ENCODE peak calls at places on chromosomes 2 and 18, in nine cellular contexts. One of them, this sample, is unnamed.

GRCh38 chr2:95022309-95023221 is 2.9 kb upstream of the MAL start:
- DNase-seq in NCI-H2029: peak
- DNase-seq in SJSA1: no peak
- DNase-seq in H4: peak
- DNase-seq in uterus: no peak
- DNase-seq in pulmonary artery endothelial cell: no peak
- DNase-seq in hypothalamus: peak
- DNase-seq in EL: peak
- DNase-seq in stimulated activated naive CD4-positive, alpha-beta T cell: peak
- DNase-seq in this sample: peak

GRCh38 chr2:128442891-128443302 is 124.2 kb upstream of the HS6ST1 start:
- DNase-seq in NCI-H2029: no peak
- DNase-seq in SJSA1: peak
- DNase-seq in H4: no peak
- DNase-seq in uterus: peak
- DNase-seq in pulmonary artery endothelial cell: no peak
- DNase-seq in hypothalamus: no peak
- DNase-seq in EL: no peak
- DNase-seq in stimulated activated naive CD4-positive, alpha-beta T cell: no peak
- DNase-seq in this sample: no peak

GRCh38 chr18:24656571-24656971 is 196.1 kb downstream of the HRH4 start:
- DNase-seq in NCI-H2029: no peak
- DNase-seq in SJSA1: no peak
- DNase-seq in H4: peak
- DNase-seq in uterus: peak
- DNase-seq in pulmonary artery endothelial cell: no peak
- DNase-seq in hypothalamus: no peak
- DNase-seq in EL: peak
- DNase-seq in stimulated activated naive CD4-positive, alpha-beta T cell: no peak
- DNase-seq in this sample: no peak

GRCh38 chr2:224837558-224837957 is 121.4 kb upstream of the CCDC195 start:
- DNase-seq in NCI-H2029: no peak
- DNase-seq in SJSA1: peak
- DNase-seq in H4: peak
- DNase-seq in uterus: no peak
- DNase-seq in pulmonary artery endothelial cell: peak
- DNase-seq in hypothalamus: no peak
- DNase-seq in EL: peak
- DNase-seq in stimulated activated naive CD4-positive, alpha-beta T cell: no peak
- DNase-seq in this sample: no peak

GRCh38 chr2:219560037-219560892 is 11.1 kb downstream of the OBSL1 start:
- DNase-seq in NCI-H2029: no peak
- DNase-seq in SJSA1: no peak
- DNase-seq in H4: no peak
- DNase-seq in uterus: no peak
- DNase-seq in pulmonary artery endothelial cell: no peak
- DNase-seq in hypothalamus: no peak
- DNase-seq in EL: no peak
- DNase-seq in stimulated activated naive CD4-positive, alpha-beta T cell: peak
- DNase-seq in this sample: peak

GRCh38 chr2:222298311-222299150 is at the start of gene PAX3:
- DNase-seq in NCI-H2029: no peak
- DNase-seq in SJSA1: no peak
- DNase-seq in H4: peak
- DNase-seq in uterus: no peak
- DNase-seq in pulmonary artery endothelial cell: no peak
- DNase-seq in hypothalamus: no peak
- DNase-seq in EL: peak
- DNase-seq in stimulated activated naive CD4-positive, alpha-beta T cell: no peak
- DNase-seq in this sample: no peak

GRCh38 chr2:171541202-171541884 is 19.1 kb downstream of the CYBRD1 start:
- DNase-seq in NCI-H2029: peak
- DNase-seq in SJSA1: no peak
- DNase-seq in H4: no peak
- DNase-seq in uterus: no peak
- DNase-seq in pulmonary artery endothelial cell: no peak
- DNase-seq in hypothalamus: no peak
- DNase-seq in EL: no peak
- DNase-seq in stimulated activated naive CD4-positive, alpha-beta T cell: no peak
- DNase-seq in this sample: no peak

GRCh38 chr18:6731197-6731596 is 1.7 kb downstream of the ARHGAP28 start:
- DNase-seq in NCI-H2029: no peak
- DNase-seq in SJSA1: no peak
- DNase-seq in H4: peak
- DNase-seq in uterus: no peak
- DNase-seq in pulmonary artery endothelial cell: no peak
- DNase-seq in hypothalamus: no peak
- DNase-seq in EL: peak
- DNase-seq in stimulated activated naive CD4-positive, alpha-beta T cell: no peak
- DNase-seq in this sample: no peak

GRCh38 chr18:65458871-65459270 is 291.9 kb upstream of the CDH7 start:
- DNase-seq in NCI-H2029: no peak
- DNase-seq in SJSA1: no peak
- DNase-seq in H4: no peak
- DNase-seq in uterus: no peak
- DNase-seq in pulmonary artery endothelial cell: no peak
- DNase-seq in hypothalamus: no peak
- DNase-seq in EL: no peak
- DNase-seq in stimulated activated naive CD4-positive, alpha-beta T cell: no peak
- DNase-seq in this sample: no peak